ENCODE peak calls at places on chromosomes 6 and 20, in five cellular contexts. U is suprapubic skin, M is HepG2, J is ovary, T is sigmoid colon. Q is an unnamed sample.

GRCh38 chr6:170034294-170034693 is 256.6 kb downstream of the DLL1 start:
- DNase-seq in U (peak), M (no peak), J (no peak), T (peak), Q (peak)

GRCh38 chr6:144756469-144756868 is 471.3 kb downstream of the UTRN start:
- DNase-seq in U (no peak), M (no peak), J (no peak), T (no peak), Q (no peak)

GRCh38 chr6:12249516-12250394 is 40.4 kb upstream of the EDN1 start:
- DNase-seq in U (no peak), M (no peak), J (no peak), T (no peak), Q (no peak)

GRCh38 chr6:145261758-145262157 is 473.6 kb downstream of the EPM2A start:
- DNase-seq in U (no peak), M (no peak), J (no peak), T (no peak), Q (no peak)

GRCh38 chr20:38722708-38723068 is 1.6 kb upstream of the SLC32A1 start:
- DNase-seq in U (no peak), M (no peak), J (no peak), T (no peak), Q (no peak)

GRCh38 chr20:50339196-50339901 is 148.7 kb downstream of the CEBPB start:
- DNase-seq in U (no peak), M (no peak), J (no peak), T (peak), Q (no peak)

GRCh38 chr20:63060057-63060991 is 53.6 kb upstream of the BHLHE23 start:
- DNase-seq in U (peak), M (no peak), J (no peak), T (peak), Q (no peak)

GRCh38 chr20:18613553-18613952 is 25.7 kb downstream of the DTD1 start:
- DNase-seq in U (no peak), M (no peak), J (no peak), T (no peak), Q (no peak)

GRCh38 chr6:43645613-43645964 is 753 bp downstream of the RSPH9 start:
- DNase-seq in U (no peak), M (no peak), J (no peak), T (no peak), Q (no peak)

GRCh38 chr20:48984575-48985219 is 61.4 kb upstream of the CSE1L start:
- DNase-seq in U (no peak), M (no peak), J (no peak), T (no peak), Q (no peak)

GRCh38 chr6:119430820-119431219 is 81.3 kb upstream of the MAN1A1 start:
- DNase-seq in U (no peak), M (no peak), J (no peak), T (no peak), Q (no peak)

GRCh38 chr6:95364016-95364604 is 213.2 kb upstream of the MANEA start:
- DNase-seq in U (no peak), M (peak), J (no peak), T (no peak), Q (no peak)

GRCh38 chr20:25041813-25042530 is 16.0 kb downstream of the ACSS1 start:
- DNase-seq in U (no peak), M (no peak), J (no peak), T (no peak), Q (no peak)

GRCh38 chr20:2696646-2697045 is 4.1 kb downstream of the EBF4 start:
- DNase-seq in U (peak), M (no peak), J (no peak), T (peak), Q (peak)

GRCh38 chr20:32249030-32249738 is 28.3 kb upstream of the KIF3B start:
- DNase-seq in U (no peak), M (no peak), J (no peak), T (no peak), Q (no peak)

GRCh38 chr6:7313505-7314165 is 636 bp upstream of the SSR1 start:
- DNase-seq in U (no peak), M (no peak), J (peak), T (no peak), Q (no peak)

GRCh38 chr6:85364354-85364753 is 85.5 kb upstream of the NT5E start:
- DNase-seq in U (no peak), M (no peak), J (no peak), T (no peak), Q (no peak)

GRCh38 chr20:49657118-49657901 is 56.4 kb downstream of the B4GALT5 start:
- DNase-seq in U (peak), M (no peak), J (no peak), T (no peak), Q (no peak)

GRCh38 chr6:149566372-149567193 is at the start of gene GINM1:
- DNase-seq in U (peak), M (peak), J (peak), T (peak), Q (peak)

GRCh38 chr6:21665436-21666199 is 72.1 kb downstream of the SOX4 start:
- DNase-seq in U (no peak), M (no peak), J (peak), T (no peak), Q (no peak)

GRCh38 chr20:34271961-34272360 is 30.7 kb downstream of the ASIP start:
- DNase-seq in U (no peak), M (no peak), J (no peak), T (no peak), Q (no peak)

GRCh38 chr6:159676804-159677203 is 16.2 kb downstream of the SOD2 start:
- DNase-seq in U (no peak), M (no peak), J (no peak), T (no peak), Q (no peak)

GRCh38 chr20:25408170-25408547 is 686 bp downstream of the GINS1 start:
- DNase-seq in U (no peak), M (no peak), J (no peak), T (no peak), Q (no peak)

GRCh38 chr20:1764136-1765033 is 106.8 kb upstream of the SIRPG start:
- DNase-seq in U (peak), M (peak), J (peak), T (peak), Q (peak)

GRCh38 chr20:10521068-10521834 is 86.1 kb downstream of the SLX4IP start:
- DNase-seq in U (no peak), M (peak), J (no peak), T (peak), Q (no peak)

GRCh38 chr6:41374618-41375590 is 39.5 kb downstream of the NCR2 start:
- DNase-seq in U (no peak), M (no peak), J (no peak), T (no peak), Q (no peak)

GRCh38 chr20:12715371-12715770 is 293.4 kb upstream of the SPTLC3 start:
- DNase-seq in U (no peak), M (no peak), J (no peak), T (no peak), Q (no peak)

DNA sequence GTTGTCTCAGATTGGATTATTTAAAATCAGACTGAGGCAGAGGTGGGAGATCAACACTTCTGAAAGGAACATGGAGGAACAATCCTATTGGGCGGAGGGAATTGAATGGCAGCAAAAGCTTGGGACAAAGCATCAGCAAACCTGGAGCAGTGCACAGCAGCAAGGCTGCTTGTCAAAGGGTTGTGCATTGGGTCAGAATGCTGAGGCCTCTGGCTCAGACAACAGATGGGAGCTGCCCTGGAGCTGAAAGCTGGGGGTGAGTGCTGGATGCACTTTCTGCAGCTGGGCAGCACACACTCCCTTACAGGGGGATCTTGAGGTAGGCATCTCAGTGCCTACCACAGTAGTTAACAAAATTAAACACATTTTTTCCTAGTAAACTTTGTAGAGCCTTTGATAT is 634.4 kb upstream of the MMS22L start:
- DNase-seq in U (no peak), M (no peak), J (no peak), T (no peak), Q (no peak)
- TF ChIP-seq EP300 in U (no peak), M (no peak), J (no peak), T (no peak), Q (no peak)

GRCh38 chr6:139753198-139753861 is 378.9 kb upstream of the CITED2 start:
- DNase-seq in U (no peak), M (peak), J (no peak), T (no peak), Q (no peak)
- TF ChIP-seq EP300 in U (no peak), M (no peak), J (no peak), T (no peak), Q (no peak)

GRCh38 chr6:131061041-131061770 is 1.8 kb downstream of the EPB41L2 start:
- DNase-seq in U (no peak), M (peak), J (no peak), T (no peak), Q (no peak)
- TF ChIP-seq EP300 in U (no peak), M (no peak), J (no peak), T (no peak), Q (no peak)

GRCh38 chr6:107314644-107315043 is 144.7 kb downstream of the PDSS2 start:
- DNase-seq in U (no peak), M (peak), J (no peak), T (no peak), Q (no peak)

GRCh38 chr6:107313776-107314175 is 145.6 kb downstream of the PDSS2 start:
- DNase-seq in U (no peak), M (no peak), J (no peak), T (no peak), Q (no peak)

GRCh38 chr6:107318100-107318736 is 141.1 kb downstream of the PDSS2 start:
- DNase-seq in U (no peak), M (peak), J (peak), T (no peak), Q (peak)

GRCh38 chr6:107310362-107310761 is 149.0 kb downstream of the PDSS2 start:
- DNase-seq in U (no peak), M (no peak), J (no peak), T (no peak), Q (no peak)

GRCh38 chr6:107315116-107315515 is 144.2 kb downstream of the PDSS2 start:
- DNase-seq in U (no peak), M (no peak), J (no peak), T (no peak), Q (no peak)
- TF ChIP-seq EP300 in U (no peak), M (no peak), J (no peak), T (no peak), Q (no peak)

DNA sequence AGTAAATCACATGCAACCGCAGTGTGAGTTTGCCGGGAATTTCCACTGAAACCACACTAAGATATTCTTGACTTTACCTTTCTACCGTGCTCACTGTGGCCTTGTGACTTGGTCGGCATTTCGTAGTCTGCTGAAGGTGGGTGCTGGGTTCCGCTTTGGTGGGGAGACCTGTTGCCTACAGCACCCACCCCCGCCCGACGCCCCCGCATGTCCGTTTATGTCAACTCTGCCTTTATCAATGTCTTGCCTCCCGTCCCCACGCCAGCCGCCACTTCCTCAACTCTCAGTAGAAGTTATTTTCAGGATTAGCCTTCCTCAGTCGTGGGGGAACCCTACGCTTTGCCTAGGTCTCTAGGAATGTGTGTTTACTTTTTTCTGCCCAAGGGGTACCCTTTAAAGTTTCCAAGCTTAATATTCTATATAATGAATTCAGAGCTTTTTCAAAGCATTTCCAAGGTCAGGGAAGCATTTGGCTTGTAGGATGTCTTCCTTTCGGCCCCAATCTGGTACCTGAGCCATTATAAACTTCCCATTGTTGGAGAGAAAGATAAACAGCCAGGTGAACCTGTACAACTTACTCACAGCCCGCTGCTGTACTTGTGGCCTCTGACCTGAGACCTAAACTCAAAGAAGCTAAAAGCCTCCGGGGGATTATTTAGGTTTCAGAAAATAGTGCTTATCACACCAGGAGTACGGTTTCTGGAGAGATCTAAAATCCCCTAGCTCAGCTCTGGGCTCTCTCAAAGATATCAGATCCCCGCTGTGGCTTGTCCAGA is 54.2 kb downstream of the TBC1D7 start:
- DNase-seq in U (no peak), M (no peak), J (no peak), T (no peak), Q (peak)
- TF ChIP-seq EP300 in U (no peak), M (no peak), J (no peak), T (no peak), Q (no peak)

DNA sequence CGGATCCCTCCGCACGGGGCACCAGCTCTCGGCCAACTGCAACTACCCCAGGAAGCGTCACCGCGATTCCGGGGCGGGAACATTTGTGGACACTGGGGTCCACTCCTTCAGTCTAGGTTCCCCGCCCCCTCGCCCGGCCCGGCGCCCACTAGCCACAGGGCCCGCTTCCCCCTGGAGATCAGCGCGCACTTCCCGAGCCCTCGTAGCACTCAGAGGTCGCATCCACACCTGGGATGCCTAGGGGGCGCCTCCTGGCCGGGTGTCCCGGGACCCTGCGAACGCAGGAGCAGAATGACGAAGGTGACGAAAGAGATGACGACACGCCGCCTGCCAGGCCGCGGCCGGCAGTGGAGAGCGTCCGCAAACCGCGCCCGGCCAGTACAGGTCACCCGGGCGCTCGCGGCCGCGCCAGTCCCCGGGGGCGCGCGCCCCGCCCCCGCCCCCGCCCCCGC is 309 bp upstream of the AIG1 start:
- DNase-seq in U (peak), M (peak), J (peak), T (peak), Q (peak)
- TF ChIP-seq EP300 in U (no peak), M (peak), J (no peak), T (no peak), Q (no peak)

DNA sequence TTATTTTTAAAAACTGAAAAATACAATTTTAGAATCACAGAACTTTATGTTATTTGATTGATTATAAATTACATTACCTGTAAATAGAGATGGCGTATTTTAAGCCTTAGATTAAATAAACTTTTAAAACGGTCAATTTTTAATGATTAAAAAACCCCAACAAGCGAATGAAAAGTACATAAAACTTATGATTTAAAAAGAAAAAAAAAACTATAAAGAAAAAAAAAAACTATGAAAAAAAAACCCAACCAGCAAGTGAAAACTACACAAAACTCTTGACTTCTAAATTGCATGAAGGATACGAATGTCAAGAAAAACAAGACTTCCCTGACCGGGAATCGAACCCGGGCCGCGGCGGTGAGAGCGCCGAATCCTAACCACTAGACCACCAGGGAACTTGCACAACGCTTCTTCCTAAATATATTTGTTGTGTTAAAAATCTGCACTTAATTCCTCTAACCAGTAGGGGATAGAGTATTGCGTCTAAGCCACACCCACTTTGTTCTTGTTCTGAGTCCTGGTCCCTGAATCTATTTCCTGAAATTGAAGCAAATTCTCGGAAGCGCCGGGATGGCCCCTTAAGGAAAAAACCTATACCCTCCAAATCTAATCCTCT is 10.7 kb upstream of the NCOA7 start:
- DNase-seq in U (peak), M (peak), J (peak), T (peak), Q (peak)
- TF ChIP-seq EP300 in U (no peak), M (no peak), J (peak), T (no peak), Q (no peak)

Q was measured in stomach.